ENCODE peak calls at places on chromosome 20, in four cellular contexts. L, Z, H and I are unnamed samples.

GRCh38 chr20:47453167-47453782 is 48.4 kb upstream of the NCOA3 start:
- DNase-seq in L (no peak), Z (no peak), H (no peak), I (peak)

GRCh38 chr20:43189614-43190331 is at the start of gene PTPRT:
- DNase-seq in H (no peak), L (peak), Z (no peak), I (peak)

GRCh38 chr20:21020656-21021004 is 85.5 kb downstream of the LINC00237 start:
- DNase-seq in L (no peak), Z (no peak), H (no peak), I (no peak)

GRCh38 chr20:46009847-46010246 is 1.1 kb downstream of the MMP9 start:
- DNase-seq in H (no peak), Z (no peak), L (no peak), I (no peak)

GRCh38 chr20:5654557-5654956 is 95.6 kb upstream of the SHLD1 start:
- DNase-seq in Z (no peak), L (no peak), H (no peak), I (no peak)

GRCh38 chr20:19977373-19977770 is 39.8 kb upstream of the NAA20 start:
- DNase-seq in Z (no peak), H (no peak), L (no peak), I (no peak)

GRCh38 chr20:53923745-53924369 is 146.5 kb downstream of the BCAS1 start:
- DNase-seq in H (no peak), Z (no peak), L (no peak), I (no peak)

GRCh38 chr20:6265204-6265904 is 142.5 kb upstream of the FERMT1 start:
- DNase-seq in H (peak), Z (no peak), L (no peak), I (peak)

GRCh38 chr20:47493954-47494293 is 7.8 kb upstream of the NCOA3 start:
- DNase-seq in H (no peak), L (no peak), Z (no peak), I (no peak)

GRCh38 chr20:20211988-20212518 is 155.9 kb upstream of the INSM1 start:
- DNase-seq in H (no peak), Z (no peak), L (no peak), I (no peak)

GRCh38 chr20:4601630-4602296 is 119.9 kb upstream of the PRND start:
- DNase-seq in L (no peak), Z (no peak), H (peak), I (no peak)

GRCh38 chr20:10855778-10856177 is 182.0 kb upstream of the JAG1 start:
- DNase-seq in H (no peak), Z (no peak), L (no peak), I (no peak)

GRCh38 chr20:2993250-2993649 is 50.2 kb upstream of the GNRH2 start:
- DNase-seq in Z (no peak), L (no peak), H (no peak), I (no peak)

GRCh38 chr20:18056174-18057105 is 1.3 kb downstream of the OVOL2 start:
- DNase-seq in Z (no peak), L (peak), H (no peak), I (peak)

GRCh38 chr20:36116813-36117441 is 37.6 kb upstream of the EPB41L1 start:
- DNase-seq in H (no peak), L (no peak), Z (no peak), I (no peak)

GRCh38 chr20:3887870-3888614 is 1.1 kb upstream of the PANK2 start:
- DNase-seq in H (peak), L (peak), Z (no peak), I (no peak)

GRCh38 chr20:48703107-48703506 is 124.7 kb downstream of the PREX1 start:
- DNase-seq in Z (peak), H (peak), L (no peak), I (no peak)

GRCh38 chr20:49276201-49276894 is 1.5 kb downstream of the ZNFX1 start:
- DNase-seq in H (peak), L (no peak), Z (no peak), I (peak)

GRCh38 chr20:11718474-11719094 is 199.1 kb upstream of the BTBD3 start:
- DNase-seq in L (no peak), Z (no peak), H (no peak), I (no peak)

GRCh38 chr20:10076126-10077080 is 41.6 kb downstream of the ANKEF1 start:
- DNase-seq in H (no peak), Z (no peak), L (no peak), I (no peak)

GRCh38 chr20:51413753-51414323 is 128.7 kb downstream of the NFATC2 start:
- DNase-seq in H (no peak), L (no peak), Z (no peak), I (peak)

GRCh38 chr20:51788822-51789221 is 13.5 kb downstream of the SALL4 start:
- DNase-seq in Z (no peak), H (no peak), L (no peak), I (no peak)

GRCh38 chr20:14234666-14235295 is 102.6 kb downstream of the FLRT3 start:
- DNase-seq in Z (no peak), L (no peak), H (no peak), I (no peak)

GRCh38 chr20:43911066-43911465 is 3.6 kb upstream of the TOX2 start:
- DNase-seq in Z (no peak), L (no peak), H (no peak), I (no peak)

GRCh38 chr20:41958391-41958790 is 340.2 kb upstream of the CHD6 start:
- DNase-seq in L (no peak), H (no peak), Z (no peak), I (no peak)

GRCh38 chr20:41960166-41960565 is 342.0 kb upstream of the CHD6 start:
- DNase-seq in Z (no peak), H (no peak), L (no peak), I (no peak)

GRCh38 chr20:41951615-41952014 is 333.4 kb upstream of the CHD6 start:
- DNase-seq in H (no peak), L (no peak), Z (no peak), I (no peak)

GRCh38 chr20:41956316-41957050 is 338.3 kb upstream of the CHD6 start:
- DNase-seq in L (peak), Z (no peak), H (peak), I (no peak)
- TF ChIP-seq CTCF in L (peak), Z (peak), H (peak), I (peak)

DNA sequence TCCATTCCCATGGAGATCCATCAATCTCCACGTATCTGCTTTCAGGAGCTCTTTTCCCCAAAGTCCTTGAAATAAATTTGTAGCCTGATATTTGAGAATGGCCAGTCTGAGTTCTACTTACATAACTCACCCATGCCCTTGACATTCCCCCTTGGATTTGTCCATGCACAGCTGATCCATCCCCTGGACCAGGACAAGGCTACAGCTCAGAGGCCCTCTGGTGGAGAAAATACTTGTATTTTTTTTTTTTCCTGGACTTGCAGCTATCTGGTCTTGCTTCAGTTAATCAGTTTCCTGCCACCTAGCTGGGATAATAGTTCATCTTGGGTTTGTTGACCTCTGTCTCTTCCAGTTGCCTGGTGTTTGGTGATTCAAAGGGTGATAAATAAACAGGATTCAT is 467.6 kb downstream of the DHX35 start:
- DNase-seq in L (no peak), H (peak), Z (no peak), I (no peak)
- TF ChIP-seq CTCF in L (peak), H (peak), Z (no peak), I (no peak)

DNA sequence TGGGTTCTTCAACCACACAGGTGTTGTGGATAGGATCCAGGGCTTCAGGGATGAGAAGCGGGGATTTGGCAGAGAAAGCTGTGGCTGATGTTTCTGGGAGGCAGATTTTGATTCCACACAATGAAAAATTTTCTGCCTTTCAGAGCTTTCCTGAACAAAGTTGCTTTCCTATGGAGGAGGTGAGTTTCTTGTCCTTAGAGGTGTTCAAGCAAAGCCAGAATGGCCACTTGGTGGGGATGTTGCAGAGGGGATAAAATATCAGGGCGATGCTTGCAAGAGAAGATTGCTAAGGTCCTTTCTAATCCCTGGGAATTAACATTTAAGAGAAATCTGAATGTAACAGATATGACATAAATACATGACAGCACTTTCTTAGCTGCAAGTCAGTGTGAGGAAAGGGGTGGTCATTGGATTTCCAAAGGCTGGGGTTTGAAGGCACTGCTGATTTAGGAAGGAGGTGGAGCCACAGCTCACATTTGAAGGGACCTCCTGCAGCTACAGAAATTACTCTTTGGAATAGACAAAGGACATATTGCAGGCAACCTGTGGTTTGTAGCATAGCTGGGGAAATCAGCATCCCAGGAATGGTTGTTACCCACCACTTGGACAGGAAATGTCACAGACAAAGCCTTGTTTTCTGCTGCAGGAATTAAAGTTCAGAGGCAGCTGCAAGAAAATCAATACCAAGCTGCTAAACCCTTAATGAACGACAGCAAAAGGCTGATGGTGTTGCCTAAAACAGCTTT is 271.1 kb upstream of the CHD6 start:
- DNase-seq in H (no peak), L (no peak), Z (no peak), I (no peak)
- TF ChIP-seq CTCF in H (peak), L (no peak), Z (no peak), I (peak)

GRCh38 chr20:62583424-62583920 is 58.8 kb upstream of the SLCO4A1 start:
- DNase-seq in H (no peak), L (no peak), Z (no peak), I (no peak)
- TF ChIP-seq CTCF in H (peak), L (no peak), Z (peak), I (no peak)

GRCh38 chr20:23361651-23362391 is at the start of gene GZF1:
- DNase-seq in L (peak), Z (peak), H (peak), I (peak)
- TF ChIP-seq CTCF in L (peak), Z (peak), H (peak), I (no peak)

GRCh38 chr20:57473246-57474042 is 51.5 kb downstream of the CTCFL start:
- DNase-seq in L (peak), Z (peak), H (no peak), I (peak)
- TF ChIP-seq CTCF in L (no peak), Z (no peak), H (no peak), I (peak)

DNA sequence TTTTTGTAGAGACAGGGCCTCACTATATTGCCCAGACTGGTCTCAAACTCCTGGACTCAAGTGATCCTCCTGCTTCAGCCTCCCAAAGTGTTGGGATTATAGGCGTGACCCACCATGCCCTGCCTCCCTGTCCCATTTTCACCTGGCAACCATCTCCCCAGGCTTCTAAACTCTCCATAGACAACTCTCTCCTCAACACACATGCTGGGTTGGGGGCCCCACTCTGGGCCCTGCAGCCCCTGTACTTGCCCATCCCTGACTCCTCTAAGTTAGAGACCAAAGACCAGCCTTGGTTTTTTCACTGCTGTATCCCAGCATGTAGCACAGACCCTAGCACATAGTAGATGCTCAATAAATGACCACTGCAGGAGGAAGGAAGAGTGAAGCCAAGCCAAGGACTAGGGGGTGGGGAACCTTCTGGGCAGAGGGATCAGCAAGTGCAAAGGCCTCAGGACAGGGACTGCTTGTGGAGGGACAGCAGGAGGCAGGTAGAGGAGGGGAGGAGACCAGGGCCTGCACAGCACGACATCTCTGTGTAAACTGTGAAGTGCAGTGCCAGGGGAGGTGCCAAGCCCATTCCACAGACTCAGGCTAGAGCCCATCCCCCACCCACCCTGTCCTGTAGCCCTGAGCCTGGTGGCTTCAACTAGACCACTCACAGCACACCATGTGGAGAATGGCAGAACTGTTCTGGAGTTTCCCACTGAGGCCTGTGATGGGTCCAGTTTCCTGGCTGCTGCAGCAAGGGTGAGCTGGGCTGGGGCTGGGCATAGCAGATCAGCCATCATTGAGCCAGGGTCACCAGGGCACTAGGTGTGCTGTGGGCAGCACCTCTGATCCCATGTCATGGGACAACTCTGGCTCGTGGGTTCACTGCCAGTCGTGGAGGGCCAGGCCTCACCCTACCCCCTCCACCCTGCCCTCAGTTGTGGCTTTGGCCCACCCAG is 3.4 kb upstream of the SRC start:
- DNase-seq in H (no peak), L (no peak), Z (peak), I (no peak)
- TF ChIP-seq CTCF in H (no peak), L (no peak), Z (no peak), I (no peak)